ENCODE peak calls at places on chromosomes 1 and 21, in six cellular contexts. X is neural crest cell; O is prostate gland; T is MCF 10A; Y is CD8-positive, alpha-beta T cell; R is choroid plexus epithelial cell. D is an unnamed sample.

GRCh38 chr1:177780096-177780700 is 189.7 kb downstream of the SEC16B start:
- DNase-seq in Y (no peak), O (peak; percentile 12), T (peak; percentile 70), R (peak; percentile 82), X (no peak), D (peak; percentile 14)

GRCh38 chr21:42439284-42440186 is 35.8 kb downstream of the UBASH3A start:
- DNase-seq in X (no peak), O (no peak), T (no peak), Y (peak; percentile 33), R (no peak), D (peak; percentile 45)

GRCh38 chr1:56286956-56287355 is 292.4 kb downstream of the PLPP3 start:
- DNase-seq in O (no peak), T (peak; percentile 14), Y (no peak), R (no peak), X (no peak), D (no peak)

GRCh38 chr1:15180189-15180588 is 26.6 kb downstream of the TMEM51 start:
- DNase-seq in X (no peak), R (no peak), O (no peak), Y (no peak), T (no peak), D (no peak)

GRCh38 chr1:233293556-233294446 is 1.7 kb downstream of the PCNX2 start:
- DNase-seq in R (peak; percentile 14), T (no peak), Y (no peak), O (no peak), X (no peak), D (no peak)

GRCh38 chr21:43603641-43604504 is 55.4 kb downstream of the HSF2BP start:
- DNase-seq in X (no peak), Y (no peak), T (no peak), R (peak; percentile 61), O (no peak), D (no peak)

GRCh38 chr1:36342426-36343185 is 19.2 kb upstream of the EVA1B start:
- DNase-seq in O (no peak), Y (peak; percentile 69), R (peak; percentile 61), X (no peak), T (peak; percentile 74), D (peak; percentile 73)

GRCh38 chr1:201739054-201739453 is 89.9 kb upstream of the IPO9 start:
- DNase-seq in T (no peak), R (peak; percentile 52), Y (no peak), X (no peak), O (no peak), D (no peak)

GRCh38 chr21:38944903-38945302 is 139.2 kb downstream of the ETS2 start:
- DNase-seq in T (no peak), R (no peak), X (peak; percentile 11), O (no peak), Y (no peak), D (no peak)

GRCh38 chr1:47024138-47024856 is 828 bp downstream of the CYP4X1 start:
- DNase-seq in T (no peak), O (no peak), R (peak; percentile 28), X (no peak), Y (no peak), D (no peak)

GRCh38 chr21:16196521-16197208 is 466.9 kb downstream of the USP25 start:
- DNase-seq in O (no peak), R (peak; percentile 60), Y (no peak), X (no peak), T (peak; percentile 12), D (no peak)

GRCh38 chr1:82931051-82931450 is 1067.9 kb downstream of the TTLL7 start:
- DNase-seq in X (no peak), O (no peak), Y (no peak), T (no peak), R (peak; percentile 5), D (no peak)

GRCh38 chr21:45409466-45410150 is 4.6 kb downstream of the COL18A1 start:
- DNase-seq in R (no peak), Y (no peak), T (no peak), X (no peak), O (peak; percentile 49), D (no peak)

GRCh38 chr1:228270032-228270431 is 62.2 kb downstream of the OBSCN start:
- DNase-seq in X (no peak), R (peak; percentile 36), Y (no peak), T (no peak), O (no peak), D (no peak)

GRCh38 chr1:38719880-38720279 is 139.7 kb downstream of the RRAGC start:
- DNase-seq in T (no peak), R (no peak), Y (no peak), O (no peak), X (no peak), D (no peak)

GRCh38 chr1:15836772-15837669 is 10.5 kb upstream of the SPEN start:
- DNase-seq in Y (peak; percentile 56), T (no peak), R (no peak), O (no peak), X (no peak), D (peak; percentile 82)

DNA sequence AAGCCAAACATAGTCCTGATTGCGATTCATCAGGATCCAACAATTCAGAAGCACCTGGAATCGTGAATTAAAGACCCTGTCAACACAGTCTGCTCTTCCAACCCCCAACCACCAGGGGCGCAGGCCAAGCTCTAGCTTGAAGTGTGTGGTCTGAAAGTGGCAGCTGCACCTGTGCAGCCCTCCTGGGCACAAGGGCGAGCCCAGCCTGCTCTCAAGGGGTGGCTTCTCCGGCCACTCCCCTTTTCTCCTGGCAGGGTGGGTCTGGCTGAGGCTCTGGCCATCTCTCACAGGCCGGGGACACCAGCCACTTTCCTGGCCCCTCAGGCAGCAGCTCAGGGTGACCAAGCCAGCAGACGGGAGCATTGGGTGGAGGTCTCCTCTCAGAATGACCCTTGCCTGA is 62.3 kb downstream of the SLC66A1 start:
- DNase-seq in X (peak; percentile 26), R (no peak), Y (no peak), O (no peak), T (no peak), D (peak; percentile 39)
- TF ChIP-seq CTCF in X (peak; percentile 64), R (peak; percentile 57), Y (no peak), O (no peak), T (no peak), D (peak; percentile 53)

GRCh38 chr1:24946861-24947658 is 17.0 kb upstream of the RUNX3 start:
- DNase-seq in Y (no peak), T (no peak), R (no peak), X (no peak), O (no peak), D (peak; percentile 86)
- TF ChIP-seq CTCF in Y (no peak), T (no peak), R (no peak), X (no peak), O (no peak), D (no peak)

DNA sequence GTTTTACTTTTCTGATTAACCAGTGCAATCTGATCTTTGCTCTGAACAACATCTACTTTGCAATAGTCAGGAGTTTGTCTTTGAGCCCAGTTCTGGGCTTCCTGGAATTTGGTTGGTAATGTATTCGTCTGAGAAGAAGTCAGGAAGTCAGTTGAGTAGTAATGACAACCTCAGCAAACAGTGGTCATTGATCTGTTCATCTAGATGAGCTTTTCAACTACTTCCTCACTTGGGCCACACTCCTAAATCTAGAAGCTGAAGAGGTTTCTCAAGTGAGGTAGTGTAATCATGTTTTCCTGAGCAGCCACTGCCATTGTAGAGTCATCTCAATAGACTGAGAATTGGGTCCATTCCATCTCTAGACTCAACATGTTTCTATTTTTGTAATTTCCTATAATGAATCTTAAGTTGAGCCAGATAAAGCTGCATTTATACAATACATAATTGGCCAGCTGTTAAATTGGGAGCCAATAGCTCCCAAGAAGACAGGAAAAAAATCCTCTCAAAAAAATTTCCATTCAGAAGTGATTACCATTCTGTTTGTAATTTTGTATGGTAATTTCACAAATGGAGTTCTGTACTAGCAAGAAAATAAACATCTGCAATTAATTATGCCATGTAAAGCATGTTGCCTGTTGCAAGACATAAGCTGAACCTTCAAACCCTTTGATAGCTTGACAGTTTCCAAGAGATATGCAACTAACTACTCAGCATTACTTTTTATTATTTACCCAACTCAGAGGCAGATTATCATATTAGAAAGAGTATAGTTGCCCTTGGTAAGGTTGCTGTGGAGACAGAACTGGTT is 49.6 kb downstream of the WDR64 start:
- DNase-seq in X (no peak), O (no peak), R (no peak), Y (no peak), T (no peak), D (no peak)
- TF ChIP-seq CTCF in X (no peak), O (no peak), R (no peak), Y (no peak), T (no peak), D (no peak)

DNA sequence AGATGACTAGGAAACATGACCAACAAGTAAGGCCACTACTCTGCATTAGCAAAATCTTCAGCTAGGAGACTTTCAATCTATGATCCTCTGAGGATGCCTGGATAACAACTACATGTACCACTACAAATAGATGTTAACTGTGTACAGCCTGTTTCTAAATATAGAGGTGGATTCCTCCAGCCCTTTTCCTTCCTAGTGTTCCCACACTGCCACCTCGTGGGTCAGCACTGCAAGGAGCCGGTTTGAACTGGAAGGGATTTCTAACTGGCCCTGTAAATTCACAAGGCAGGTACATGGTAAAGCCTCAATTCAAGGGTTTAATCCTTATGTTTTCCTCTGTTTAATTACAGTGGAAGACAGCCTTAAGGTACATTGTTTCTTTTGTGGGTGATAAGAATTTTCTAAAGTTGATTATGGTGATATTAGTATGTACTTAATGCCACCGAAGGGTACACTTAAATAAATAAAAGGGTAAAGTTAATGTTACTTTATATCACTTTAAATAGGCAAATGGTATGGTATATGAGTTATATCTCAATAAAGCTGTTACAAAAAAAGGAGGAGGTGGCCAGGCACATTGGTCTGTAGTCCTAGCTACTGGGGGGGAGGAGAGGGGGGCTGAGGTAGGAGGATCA is 14.4 kb downstream of the SMYD3 start:
- DNase-seq in X (peak; percentile 62), R (peak; percentile 90), Y (peak; percentile 20), T (peak; percentile 86), O (peak; percentile 56), D (peak; percentile 51)
- TF ChIP-seq CTCF in X (peak; percentile 77), R (peak; percentile 89), Y (peak; percentile 26), T (peak; percentile 94), O (peak; percentile 78), D (peak; percentile 54)

GRCh38 chr1:3403388-3404179 is 50.9 kb upstream of the ARHGEF16 start:
- DNase-seq in R (no peak), Y (no peak), O (no peak), T (no peak), X (no peak), D (no peak)
- TF ChIP-seq CTCF in R (peak; percentile 42), Y (no peak), O (no peak), T (peak; percentile 14), X (peak; percentile 47), D (no peak)

DNA sequence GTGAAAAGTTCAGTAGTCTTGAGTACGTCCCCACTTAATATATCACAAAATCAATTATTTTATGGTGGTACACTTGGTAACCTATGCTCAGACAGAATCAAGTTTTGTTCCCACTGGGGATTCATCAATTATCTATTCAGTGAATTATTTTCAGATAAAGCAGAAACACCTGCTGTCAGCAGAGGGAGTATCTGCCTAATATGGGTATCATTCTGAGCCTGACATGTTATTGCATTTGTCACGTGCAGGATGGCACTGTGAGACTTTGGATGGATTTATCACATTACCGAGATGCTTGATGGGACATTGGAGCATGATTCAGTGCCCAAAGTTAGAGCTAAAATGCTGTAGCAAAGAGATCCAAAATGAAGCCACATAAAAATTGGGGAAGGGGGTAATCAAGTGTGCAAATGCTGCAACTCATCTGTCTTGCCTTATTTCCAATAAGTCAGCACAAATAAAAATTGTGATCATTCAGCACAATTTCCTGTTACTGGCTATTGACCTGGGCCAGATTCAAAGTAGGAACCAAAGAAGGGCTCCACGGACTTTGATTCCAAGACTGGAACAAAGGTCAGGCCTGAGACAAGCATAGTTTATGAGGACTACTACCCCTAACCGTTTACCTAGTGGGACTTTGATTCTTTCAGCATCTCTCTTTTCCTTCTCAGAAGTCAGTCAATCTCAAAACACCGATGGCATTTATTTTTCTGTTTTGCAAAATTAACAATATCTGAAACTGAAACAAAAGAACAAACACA is 657.7 kb downstream of the LMO4 start:
- DNase-seq in O (no peak), Y (no peak), R (no peak), T (no peak), X (no peak), D (no peak)
- TF ChIP-seq CTCF in O (no peak), Y (no peak), R (no peak), T (peak; percentile 16), X (peak; percentile 29), D (no peak)

GRCh38 chr1:27940297-27940696 is 5.5 kb downstream of the SMPDL3B start:
- DNase-seq in T (peak; percentile 46), X (peak; percentile 36), Y (peak; percentile 77), O (no peak), R (peak; percentile 54), D (peak; percentile 65)
- TF ChIP-seq CTCF in T (no peak), X (peak; percentile 33), Y (peak; percentile 63), O (no peak), R (peak; percentile 59), D (peak; percentile 29)